ENCODE peak calls at places on chromosome 2, in six cellular contexts. Y is dorsolateral prefrontal cortex, C is AG04449, B is WERI-Rb-1, P is GM06990, Q is tibial nerve. O is an unnamed sample.

GRCh38 chr2:15284601-15285000 is 276.5 kb downstream of the NBAS start:
- DNase-seq in Y (no peak), C (no peak), B (no peak), P (no peak), Q (no peak), O (no peak)

GRCh38 chr2:26473796-26474195 is 4.1 kb downstream of the OTOF start:
- DNase-seq in Y (no peak), C (no peak), B (no peak), P (no peak), Q (no peak), O (no peak)

GRCh38 chr2:212646698-212647097 is 108.1 kb upstream of the ERBB4 start:
- DNase-seq in Y (no peak), C (peak; percentile 9), B (no peak), P (no peak), Q (no peak), O (no peak)

GRCh38 chr2:150557020-150557644 is 69.7 kb upstream of the RND3 start:
- DNase-seq in Y (no peak), C (no peak), B (no peak), P (no peak), Q (no peak), O (no peak)

GRCh38 chr2:11842324-11842723 is 95.9 kb downstream of the LPIN1 start:
- DNase-seq in Y (no peak), C (no peak), B (no peak), P (no peak), Q (no peak), O (no peak)

GRCh38 chr2:45233301-45233700 is 224.0 kb upstream of the SIX2 start:
- DNase-seq in Y (no peak), C (no peak), B (no peak), P (no peak), Q (no peak), O (no peak)

GRCh38 chr2:146388757-146389156 is 1456.1 kb upstream of the ACVR2A start:
- DNase-seq in Y (no peak), C (no peak), B (no peak), P (no peak), Q (no peak), O (no peak)

GRCh38 chr2:161190030-161190429 is 29.8 kb downstream of the TANK start:
- DNase-seq in Y (no peak), C (no peak), B (no peak), P (no peak), Q (no peak), O (no peak)

GRCh38 chr2:11080253-11081115 is 74.8 kb upstream of the SLC66A3 start:
- DNase-seq in Y (no peak), C (no peak), B (no peak), P (no peak), Q (no peak), O (no peak)

DNA sequence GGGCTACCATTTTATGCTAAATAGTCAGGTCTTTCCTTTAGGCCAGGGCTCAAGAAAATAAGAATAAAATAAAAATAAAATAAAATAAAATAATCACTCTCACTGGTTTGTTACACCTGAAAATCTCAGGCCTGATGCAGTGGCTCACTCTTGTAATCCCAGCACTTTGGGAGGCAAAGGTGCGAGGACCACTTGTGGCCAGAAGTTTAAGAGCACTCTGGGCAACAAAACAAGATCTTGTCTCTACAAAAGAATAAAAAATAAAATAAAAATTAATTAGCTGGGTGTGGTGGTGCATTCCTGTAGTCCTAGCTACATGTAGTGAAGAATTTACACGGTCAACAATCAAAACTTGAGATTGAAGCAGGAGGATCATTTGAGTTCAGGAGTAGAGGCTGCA is 159.4 kb downstream of the NRXN1 start:
- DNase-seq in Y (no peak), C (no peak), B (peak; percentile 35), P (no peak), Q (no peak), O (no peak)
- TF ChIP-seq CTCF in Y (no peak), C (no peak), B (peak; percentile 31), P (no peak), Q (no peak), O (no peak)

GRCh38 chr2:129490666-129491065 is 488.8 kb upstream of the RAB6C start:
- DNase-seq in Y (no peak), C (no peak), B (no peak), P (no peak), Q (no peak), O (no peak)
- TF ChIP-seq CTCF in Y (no peak), C (no peak), B (no peak), P (no peak), Q (no peak), O (no peak)

DNA sequence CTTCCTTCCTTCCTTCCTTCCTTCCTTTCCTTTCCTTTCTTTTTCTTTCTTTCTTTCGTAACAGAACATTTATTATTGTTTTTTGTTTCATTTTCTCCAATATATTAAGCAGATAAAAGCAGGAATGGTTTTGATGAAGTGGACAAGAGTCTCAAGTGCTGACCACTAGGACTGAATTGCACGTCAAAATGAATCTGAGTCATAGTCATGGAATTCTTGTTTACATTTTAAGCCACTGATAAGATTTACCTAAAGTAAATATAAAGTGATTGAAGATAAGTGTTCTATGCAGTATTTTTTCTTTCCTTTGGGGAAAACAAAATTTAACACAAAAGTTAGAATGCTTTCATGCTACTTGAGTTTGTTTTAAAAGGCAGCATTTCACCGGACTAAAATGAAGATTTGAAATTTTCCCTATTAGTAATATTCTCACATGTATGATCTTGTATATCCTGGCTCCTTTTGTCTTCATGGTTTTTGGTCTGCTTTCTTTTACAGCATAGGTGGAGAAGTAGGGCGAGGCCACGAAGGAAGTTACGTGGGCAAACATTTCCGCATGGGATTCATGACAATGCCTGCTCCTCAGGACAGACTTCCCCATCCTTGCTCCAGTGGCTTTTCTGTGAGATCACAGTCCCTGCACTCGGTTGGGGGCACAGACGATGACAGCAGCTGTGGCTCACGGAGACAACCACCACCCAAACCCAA is 113.5 kb downstream of the NYAP2 start:
- DNase-seq in Y (no peak), C (no peak), B (no peak), P (no peak), Q (no peak), O (no peak)
- TF ChIP-seq CTCF in Y (no peak), C (no peak), B (no peak), P (no peak), Q (no peak), O (no peak)

GRCh38 chr2:173964565-173965371 is 405 bp downstream of the SP3 start:
- DNase-seq in Y (peak; percentile 58), C (no peak), B (peak; percentile 94), P (peak; percentile 84), Q (peak; percentile 73), O (peak; percentile 72)

GRCh38 chr2:173966274-173967098 is 1.3 kb upstream of the SP3 start:
- DNase-seq in Y (no peak), C (no peak), B (no peak), P (no peak), Q (no peak), O (no peak)

GRCh38 chr2:173963817-173964564 is 1.2 kb downstream of the SP3 start:
- DNase-seq in Y (peak; percentile 81), C (no peak), B (peak; percentile 94), P (peak; percentile 94), Q (peak; percentile 82), O (peak; percentile 87)

GRCh38 chr2:173963323-173963816 is 1.8 kb downstream of the SP3 start:
- DNase-seq in Y (no peak), C (no peak), B (no peak), P (no peak), Q (no peak), O (peak; percentile 51)

DNA sequence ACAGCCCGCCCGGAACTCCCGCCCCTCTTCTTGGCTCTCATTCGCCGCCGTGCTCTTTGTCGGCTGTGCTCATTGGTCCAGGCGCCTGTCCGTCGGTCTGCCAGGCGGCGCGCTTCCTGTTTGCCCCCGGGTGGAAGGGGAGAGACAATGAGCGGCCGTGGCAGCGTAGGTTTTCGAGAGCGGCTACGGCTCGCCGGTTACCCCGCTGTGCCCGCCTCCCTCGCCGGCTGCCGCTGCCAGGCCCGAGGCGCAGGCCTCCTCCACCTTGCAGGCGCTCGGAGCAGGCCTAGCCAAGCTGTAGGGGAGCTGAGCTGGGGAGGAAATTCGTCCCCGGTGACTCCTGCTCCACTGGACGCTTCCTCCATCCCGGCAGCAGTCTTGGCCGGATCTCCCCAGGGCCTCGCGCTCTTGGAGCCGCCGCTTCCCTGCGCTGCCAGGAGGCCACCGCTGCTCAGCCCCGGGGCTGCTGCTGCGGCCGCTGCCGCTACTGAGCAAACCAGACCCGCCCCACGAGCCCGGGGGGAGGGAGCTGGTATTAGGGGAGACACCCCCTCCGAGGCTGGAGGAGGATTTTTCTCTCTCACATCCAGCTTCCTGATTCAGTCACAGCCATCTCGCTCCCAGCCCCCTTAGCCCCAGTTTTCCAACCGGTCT is at the start of gene SP3:
- DNase-seq in Y (peak; percentile 92), C (peak; percentile 76), B (peak; percentile 98), P (peak; percentile 96), Q (peak; percentile 95), O (peak; percentile 99)
- TF ChIP-seq CTCF in Y (no peak), C (peak; percentile 1), B (no peak), P (no peak), Q (no peak), O (no peak)

GRCh38 chr2:211033765-211034164 is 477.4 kb downstream of the CPS1 start:
- DNase-seq in Y (no peak), C (no peak), B (peak; percentile 22), P (no peak), Q (no peak), O (no peak)
- TF ChIP-seq CTCF in Y (peak; percentile 57), C (no peak), B (peak; percentile 20), P (peak; percentile 16), Q (peak; percentile 24), O (peak; percentile 6)

GRCh38 chr2:30686000-30686399 is 121.2 kb downstream of the CAPN13 start:
- DNase-seq in Y (no peak), C (no peak), B (peak; percentile 61), P (no peak), Q (no peak), O (no peak)
- TF ChIP-seq CTCF in Y (no peak), C (no peak), B (peak; percentile 68), P (peak; percentile 51), Q (no peak), O (no peak)

DNA sequence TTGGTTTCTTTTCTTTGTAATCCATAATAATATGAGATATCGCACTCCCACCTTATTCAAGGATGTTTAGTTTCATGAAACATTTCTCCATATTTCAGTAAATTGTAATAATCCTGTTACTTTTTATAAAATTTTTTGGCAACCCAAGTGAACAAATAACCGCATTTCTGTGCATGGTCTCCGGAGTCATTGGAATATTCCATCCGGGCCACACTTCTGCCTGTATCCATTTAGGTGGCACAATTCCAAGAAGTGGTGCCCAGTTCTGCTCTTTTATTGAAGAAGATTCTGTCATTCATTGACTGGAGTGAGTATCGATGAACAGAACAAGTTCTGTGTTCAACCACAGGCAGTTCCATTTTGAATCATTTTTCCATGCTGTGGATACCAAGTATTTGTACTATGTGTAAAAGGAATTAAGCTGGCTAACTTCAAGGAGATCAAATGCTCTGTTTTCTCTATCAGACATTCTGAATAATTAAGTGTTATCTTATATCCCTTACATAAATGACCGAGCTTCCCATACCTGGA is 26.6 kb upstream of the ICOS start:
- DNase-seq in Y (no peak), C (no peak), B (no peak), P (no peak), Q (no peak), O (no peak)
- TF ChIP-seq CTCF in Y (no peak), C (no peak), B (no peak), P (no peak), Q (no peak), O (no peak)